ENCODE peak calls at places on chromosome 19, in six cellular contexts. One of them, this sample, is unnamed.

GRCh38 chr19:55080915-55081772 is 5.5 kb downstream of the EPS8L1 start:
- DNase-seq in GM06990: peak
- DNase-seq in foreskin keratinocyte: no peak
- DNase-seq in amygdala: no peak
- DNase-seq in lower lobe of right lung: peak
- DNase-seq in AG08396: peak
- DNase-seq in this sample: no peak

GRCh38 chr19:3163230-3163886 is 15.2 kb upstream of the S1PR4 start:
- DNase-seq in GM06990: no peak
- DNase-seq in amygdala: no peak
- DNase-seq in AG08396: peak
- DNase-seq in foreskin keratinocyte: no peak
- DNase-seq in lower lobe of right lung: peak
- DNase-seq in this sample: no peak

GRCh38 chr19:34577531-34578101 is 96.1 kb downstream of the WTIP start:
- DNase-seq in foreskin keratinocyte: no peak
- DNase-seq in AG08396: no peak
- DNase-seq in lower lobe of right lung: no peak
- DNase-seq in GM06990: no peak
- DNase-seq in amygdala: no peak
- DNase-seq in this sample: no peak

GRCh38 chr19:33325920-33326319 is 23.6 kb upstream of the CEBPA start:
- DNase-seq in AG08396: no peak
- DNase-seq in GM06990: no peak
- DNase-seq in amygdala: no peak
- DNase-seq in lower lobe of right lung: no peak
- DNase-seq in foreskin keratinocyte: no peak
- DNase-seq in this sample: no peak

GRCh38 chr19:40739871-40740703 is 10.2 kb downstream of the ACTMAP start:
- DNase-seq in lower lobe of right lung: no peak
- DNase-seq in amygdala: no peak
- DNase-seq in GM06990: no peak
- DNase-seq in AG08396: no peak
- DNase-seq in foreskin keratinocyte: no peak
- DNase-seq in this sample: no peak

GRCh38 chr19:48614436-48615144 is at the start of gene FAM83E:
- DNase-seq in amygdala: no peak
- DNase-seq in lower lobe of right lung: peak
- DNase-seq in GM06990: no peak
- DNase-seq in AG08396: no peak
- DNase-seq in foreskin keratinocyte: no peak
- DNase-seq in this sample: no peak

GRCh38 chr19:3062165-3063105 is at the start of gene TLE5:
- DNase-seq in foreskin keratinocyte: no peak
- DNase-seq in AG08396: peak
- DNase-seq in lower lobe of right lung: peak
- DNase-seq in amygdala: no peak
- DNase-seq in GM06990: peak
- DNase-seq in this sample: no peak

GRCh38 chr19:53432088-53432661 is 391 bp downstream of the ZNF761 start:
- DNase-seq in AG08396: peak
- DNase-seq in GM06990: no peak
- DNase-seq in lower lobe of right lung: peak
- DNase-seq in foreskin keratinocyte: peak
- DNase-seq in amygdala: no peak
- DNase-seq in this sample: no peak

GRCh38 chr19:2944775-2945574 is at the start of gene ZNF77:
- DNase-seq in GM06990: peak
- DNase-seq in foreskin keratinocyte: peak
- DNase-seq in lower lobe of right lung: peak
- DNase-seq in AG08396: peak
- DNase-seq in amygdala: peak
- DNase-seq in this sample: peak

GRCh38 chr19:46863818-46864629 is 3.2 kb downstream of the ARHGAP35 start:
- DNase-seq in GM06990: no peak
- DNase-seq in foreskin keratinocyte: no peak
- DNase-seq in amygdala: no peak
- DNase-seq in lower lobe of right lung: peak
- DNase-seq in AG08396: peak
- DNase-seq in this sample: peak

GRCh38 chr19:2240881-2241760 is 4.5 kb downstream of the SF3A2 start:
- DNase-seq in GM06990: no peak
- DNase-seq in AG08396: no peak
- DNase-seq in foreskin keratinocyte: no peak
- DNase-seq in lower lobe of right lung: peak
- DNase-seq in amygdala: no peak
- DNase-seq in this sample: no peak

GRCh38 chr19:34364830-34365462 is at the start of gene GPI:
- DNase-seq in lower lobe of right lung: peak
- DNase-seq in amygdala: peak
- DNase-seq in AG08396: peak
- DNase-seq in foreskin keratinocyte: no peak
- DNase-seq in GM06990: peak
- DNase-seq in this sample: no peak

GRCh38 chr19:6274756-6275155 is 5.0 kb downstream of the MLLT1 start:
- DNase-seq in lower lobe of right lung: no peak
- DNase-seq in amygdala: no peak
- DNase-seq in AG08396: no peak
- DNase-seq in GM06990: no peak
- DNase-seq in foreskin keratinocyte: no peak
- DNase-seq in this sample: no peak

GRCh38 chr19:3612330-3612729 is 5.7 kb upstream of the TBXA2R start:
- DNase-seq in lower lobe of right lung: peak
- DNase-seq in foreskin keratinocyte: no peak
- DNase-seq in GM06990: no peak
- DNase-seq in AG08396: no peak
- DNase-seq in amygdala: no peak
- DNase-seq in this sample: no peak

GRCh38 chr19:8473652-8474476 is 28.6 kb downstream of the PRAM1 start:
- DNase-seq in foreskin keratinocyte: no peak
- DNase-seq in lower lobe of right lung: no peak
- DNase-seq in amygdala: no peak
- DNase-seq in GM06990: no peak
- DNase-seq in AG08396: no peak
- DNase-seq in this sample: no peak

GRCh38 chr19:19613456-19613855 is 5.0 kb downstream of the PBX4 start:
- DNase-seq in foreskin keratinocyte: peak
- DNase-seq in GM06990: no peak
- DNase-seq in amygdala: no peak
- DNase-seq in AG08396: no peak
- DNase-seq in lower lobe of right lung: no peak
- DNase-seq in this sample: no peak

GRCh38 chr19:43809762-43810696 is 7.8 kb upstream of the LYPD5 start:
- DNase-seq in GM06990: peak
- DNase-seq in AG08396: peak
- DNase-seq in lower lobe of right lung: no peak
- DNase-seq in foreskin keratinocyte: no peak
- DNase-seq in amygdala: no peak
- DNase-seq in this sample: no peak

GRCh38 chr19:35000647-35001501 is 751 bp downstream of the GRAMD1A start:
- DNase-seq in GM06990: peak
- DNase-seq in amygdala: no peak
- DNase-seq in lower lobe of right lung: peak
- DNase-seq in foreskin keratinocyte: peak
- DNase-seq in AG08396: peak
- DNase-seq in this sample: no peak

GRCh38 chr19:15284896-15285295 is 47.4 kb downstream of the BRD4 start:
- DNase-seq in AG08396: no peak
- DNase-seq in foreskin keratinocyte: no peak
- DNase-seq in lower lobe of right lung: no peak
- DNase-seq in GM06990: no peak
- DNase-seq in amygdala: no peak
- DNase-seq in this sample: no peak

GRCh38 chr19:5032101-5032967 is 63.4 kb downstream of the KDM4B start:
- DNase-seq in amygdala: no peak
- DNase-seq in lower lobe of right lung: no peak
- DNase-seq in GM06990: no peak
- DNase-seq in AG08396: no peak
- DNase-seq in foreskin keratinocyte: no peak
- DNase-seq in this sample: no peak

GRCh38 chr19:38932425-38933179 is 1.9 kb downstream of the MRPS12 start:
- DNase-seq in amygdala: no peak
- DNase-seq in GM06990: no peak
- DNase-seq in lower lobe of right lung: no peak
- DNase-seq in foreskin keratinocyte: no peak
- DNase-seq in AG08396: no peak
- DNase-seq in this sample: no peak

GRCh38 chr19:36501973-36502372 is 12.6 kb upstream of the ZNF566 start:
- DNase-seq in foreskin keratinocyte: no peak
- DNase-seq in AG08396: no peak
- DNase-seq in lower lobe of right lung: no peak
- DNase-seq in GM06990: no peak
- DNase-seq in amygdala: no peak
- DNase-seq in this sample: no peak

GRCh38 chr19:55228015-55228391 is 560 bp downstream of the TMEM86B start:
- DNase-seq in GM06990: no peak
- DNase-seq in lower lobe of right lung: no peak
- DNase-seq in AG08396: no peak
- DNase-seq in foreskin keratinocyte: no peak
- DNase-seq in amygdala: no peak
- DNase-seq in this sample: no peak

GRCh38 chr19:34241513-34242337 is 12.6 kb upstream of the GARRE1 start:
- DNase-seq in GM06990: peak
- DNase-seq in foreskin keratinocyte: no peak
- DNase-seq in AG08396: no peak
- DNase-seq in lower lobe of right lung: peak
- DNase-seq in amygdala: no peak
- DNase-seq in this sample: no peak

GRCh38 chr19:8515317-8515716 is 1.4 kb upstream of the ZNF414 start:
- DNase-seq in AG08396: no peak
- DNase-seq in GM06990: no peak
- DNase-seq in lower lobe of right lung: peak
- DNase-seq in foreskin keratinocyte: no peak
- DNase-seq in amygdala: no peak
- DNase-seq in this sample: no peak

GRCh38 chr19:3506384-3507340 is 551 bp downstream of the FZR1 start:
- DNase-seq in GM06990: no peak
- DNase-seq in AG08396: peak
- DNase-seq in foreskin keratinocyte: no peak
- DNase-seq in lower lobe of right lung: peak
- DNase-seq in amygdala: no peak
- DNase-seq in this sample: no peak

GRCh38 chr19:6971366-6971765 is 49.9 kb downstream of the MBD3L2B start:
- DNase-seq in GM06990: no peak
- DNase-seq in AG08396: peak
- DNase-seq in amygdala: no peak
- DNase-seq in foreskin keratinocyte: peak
- DNase-seq in lower lobe of right lung: no peak
- DNase-seq in this sample: no peak

GRCh38 chr19:10872551-10873107 is 1.3 kb downstream of the CARM1 start:
- DNase-seq in GM06990: no peak
- DNase-seq in amygdala: no peak
- DNase-seq in lower lobe of right lung: no peak
- DNase-seq in foreskin keratinocyte: no peak
- DNase-seq in AG08396: peak
- DNase-seq in this sample: no peak

This sample was measured in HFF-Myc.